ENCODE peak calls at places on chromosome 9, in ten cellular contexts. F is DND-41; J is stimulated activated CD4-positive, alpha-beta T cell treated with anti-CD3 and anti-CD28 coated beads, Interleukin-4, amount 100 ng/mL, for 48 hours; E is CD8-positive, alpha-beta memory T cell; B is frontal cortex; T is CD8-positive, alpha-beta T cell; P is H7; Z is Panc1; A is GOT3; G is activated CD4-positive, alpha-beta T cell treated with anti-CD3 and anti-CD28 coated beads, Interleukin-2, amount 10 ng/mL, durations not matched to agents 7 days and 5 days. V is an unnamed sample.

GRCh38 chr9:107243757-107244156 is 39.3 kb upstream of the RAD23B start:
- DNase-seq in F (no peak), J (no peak), E (no peak), B (no peak), T (no peak), P (no peak), Z (no peak), A (no peak), G (peak; percentile 22), V (no peak)

GRCh38 chr9:122029898-122030297 is 63.2 kb downstream of the TTLL11 start:
- DNase-seq in F (no peak), J (no peak), E (no peak), B (no peak), T (no peak), P (no peak), Z (no peak), A (no peak), G (no peak), V (no peak)

GRCh38 chr9:94882953-94883641 is 156.6 kb downstream of the AOPEP start:
- DNase-seq in F (no peak), J (no peak), E (no peak), B (no peak), T (no peak), P (no peak), Z (no peak), A (no peak), G (no peak), V (no peak)

GRCh38 chr9:131289301-131290038 is at the start of gene PLPP7:
- DNase-seq in F (no peak), J (no peak), E (no peak), B (peak; percentile 87), T (no peak), P (peak; percentile 96), Z (no peak), A (peak; percentile 54), G (no peak), V (no peak)

GRCh38 chr9:79325501-79325900 is 246.3 kb upstream of the TLE4 start:
- DNase-seq in F (no peak), J (no peak), E (no peak), B (no peak), T (no peak), P (no peak), Z (no peak), A (no peak), G (no peak), V (no peak)

GRCh38 chr9:122355336-122355875 is 15.4 kb upstream of the PTGS1 start:
- DNase-seq in F (no peak), J (no peak), E (no peak), B (no peak), T (no peak), P (no peak), Z (no peak), A (no peak), G (no peak), V (no peak)

GRCh38 chr9:115109486-115109885 is 8.5 kb downstream of the TNC start:
- DNase-seq in F (no peak), J (no peak), E (no peak), B (no peak), T (no peak), P (no peak), Z (no peak), A (no peak), G (no peak), V (no peak)

GRCh38 chr9:78064075-78064474 is 32.5 kb upstream of the GNAQ start:
- DNase-seq in F (no peak), J (no peak), E (no peak), B (peak; percentile 8), T (no peak), P (no peak), Z (no peak), A (no peak), G (no peak), V (no peak)

GRCh38 chr9:123354806-123355508 is 1.0 kb upstream of the CRB2 start:
- DNase-seq in F (no peak), J (no peak), E (no peak), B (no peak), T (no peak), P (peak; percentile 69), Z (no peak), A (no peak), G (no peak), V (no peak)

GRCh38 chr9:82201186-82201585 is 212.6 kb downstream of the SPATA31D1 start:
- DNase-seq in F (no peak), J (no peak), E (no peak), B (no peak), T (no peak), P (no peak), Z (no peak), A (no peak), G (no peak), V (no peak)

GRCh38 chr9:15240927-15241326 is 66.1 kb downstream of the TTC39B start:
- DNase-seq in F (no peak), J (no peak), E (no peak), B (no peak), T (no peak), P (no peak), Z (no peak), A (no peak), G (no peak), V (no peak)

GRCh38 chr9:98830554-98830953 is 23.1 kb downstream of the GALNT12 start:
- DNase-seq in F (no peak), J (no peak), E (no peak), B (no peak), T (no peak), P (no peak), Z (no peak), A (no peak), G (no peak), V (no peak)

GRCh38 chr9:18997151-18997550 is 35.9 kb downstream of the SAXO1 start:
- DNase-seq in F (no peak), J (no peak), E (no peak), B (no peak), T (no peak), P (no peak), Z (no peak), A (no peak), G (no peak), V (no peak)

GRCh38 chr9:114925039-114925438 is 5.4 kb downstream of the TNFSF8 start:
- DNase-seq in F (no peak), J (no peak), E (no peak), B (no peak), T (no peak), P (no peak), Z (no peak), A (no peak), G (no peak), V (no peak)

GRCh38 chr9:4220361-4220760 is 79.5 kb downstream of the GLIS3 start:
- DNase-seq in F (no peak), J (no peak), E (no peak), B (no peak), T (no peak), P (no peak), Z (no peak), A (no peak), G (no peak), V (no peak)

GRCh38 chr9:93112116-93112863 is 16.3 kb downstream of the CARD19 start:
- DNase-seq in F (no peak), J (no peak), E (peak; percentile 43), B (no peak), T (no peak), P (peak; percentile 52), Z (no peak), A (no peak), G (no peak), V (no peak)

GRCh38 chr9:38157711-38158110 is 88.7 kb upstream of the SHB start:
- DNase-seq in F (no peak), J (no peak), E (no peak), B (no peak), T (no peak), P (no peak), Z (no peak), A (no peak), G (no peak), V (no peak)

GRCh38 chr9:78439192-78439865 is 142.4 kb downstream of the PSAT1 start:
- DNase-seq in F (peak; percentile 65), J (peak; percentile 45), E (peak; percentile 66), B (peak; percentile 84), T (peak; percentile 75), P (peak; percentile 83), Z (peak; percentile 61), A (no peak), G (peak; percentile 73), V (peak; percentile 55)